ENCODE peak calls at places on chromosomes 11 and 22, in nine cellular contexts. K, Z, U, S, V, B, M, X and T are unnamed samples.

GRCh38 chr22:26610072-26610958 is 7.5 kb downstream of the CRYBB1 start:
- DNase-seq in K (peak), Z (no peak), U (no peak), S (peak), V (no peak), B (peak), M (peak), X (peak), T (no peak)

GRCh38 chr11:57157624-57158023 is 24.1 kb upstream of the LRRC55 start:
- DNase-seq in K (no peak), Z (no peak), U (no peak), S (no peak), V (no peak), B (no peak), M (no peak), X (no peak), T (no peak)

GRCh38 chr11:60937144-60937527 is 12.9 kb downstream of the TMEM132A start:
- DNase-seq in K (no peak), Z (no peak), U (no peak), S (no peak), V (peak), B (peak), M (no peak), X (no peak), T (no peak)

GRCh38 chr22:46596819-46597218 is 23.4 kb upstream of the GRAMD4 start:
- DNase-seq in K (no peak), Z (no peak), U (no peak), S (peak), V (peak), B (no peak), M (no peak), X (no peak), T (no peak)

GRCh38 chr22:46123694-46124382 is 26.5 kb upstream of the PPARA start:
- DNase-seq in K (no peak), Z (no peak), U (peak), S (no peak), V (no peak), B (no peak), M (no peak), X (no peak), T (no peak)

GRCh38 chr22:41906822-41907221 is 8.1 kb downstream of the SHISA8 start:
- DNase-seq in K (no peak), Z (no peak), U (no peak), S (no peak), V (no peak), B (no peak), M (no peak), X (no peak), T (no peak)

GRCh38 chr22:21697866-21698265 is 32.1 kb downstream of the PPIL2 start:
- DNase-seq in K (no peak), Z (no peak), U (no peak), S (no peak), V (no peak), B (no peak), M (no peak), X (no peak), T (no peak)

GRCh38 chr11:95082576-95083001 is 7.1 kb upstream of the ENDOD1 start:
- DNase-seq in K (no peak), Z (no peak), U (no peak), S (no peak), V (no peak), B (no peak), M (no peak), X (no peak), T (no peak)

GRCh38 chr11:36219996-36220395 is 69.2 kb downstream of the COMMD9 start:
- DNase-seq in K (no peak), Z (no peak), U (no peak), S (no peak), V (no peak), B (no peak), M (no peak), X (no peak), T (no peak)

GRCh38 chr11:118046051-118046963 is 30.6 kb upstream of the TMPRSS4 start:
- DNase-seq in K (peak), Z (no peak), U (no peak), S (no peak), V (no peak), B (no peak), M (peak), X (no peak), T (no peak)

GRCh38 chr11:116535954-116536353 is 236.8 kb downstream of the BUD13 start:
- DNase-seq in K (no peak), Z (no peak), U (no peak), S (peak), V (no peak), B (no peak), M (no peak), X (no peak), T (peak)

GRCh38 chr22:49667236-49667635 is 160.4 kb downstream of the BRD1 start:
- DNase-seq in K (no peak), Z (no peak), U (no peak), S (peak), V (no peak), B (peak), M (no peak), X (no peak), T (peak)

GRCh38 chr11:71940561-71941219 is 11.8 kb downstream of the RNF121 start:
- DNase-seq in K (no peak), Z (no peak), U (no peak), S (no peak), V (no peak), B (no peak), M (no peak), X (peak), T (no peak)

GRCh38 chr11:129237880-129238638 is 45.9 kb upstream of the ARHGAP32 start:
- DNase-seq in K (no peak), Z (no peak), U (no peak), S (no peak), V (no peak), B (no peak), M (peak), X (no peak), T (no peak)

GRCh38 chr11:107752508-107752907 is 40.7 kb upstream of the SLN start:
- DNase-seq in K (no peak), Z (no peak), U (no peak), S (no peak), V (no peak), B (no peak), M (no peak), X (no peak), T (no peak)

GRCh38 chr11:76415073-76415472 is 29.7 kb upstream of the EMSY start:
- DNase-seq in K (no peak), Z (no peak), U (no peak), S (no peak), V (no peak), B (no peak), M (no peak), X (no peak), T (no peak)

GRCh38 chr11:70324354-70325115 is 54.0 kb downstream of the PPFIA1 start:
- DNase-seq in K (peak), Z (no peak), U (no peak), S (no peak), V (no peak), B (no peak), M (peak), X (peak), T (no peak)

GRCh38 chr11:84524422-84525051 is 1102.6 kb downstream of the DLG2 start:
- DNase-seq in K (peak), Z (no peak), U (no peak), S (no peak), V (no peak), B (no peak), M (no peak), X (peak), T (no peak)

GRCh38 chr11:12149672-12150225 is 39.4 kb downstream of the MICAL2 start:
- DNase-seq in K (peak), Z (no peak), U (no peak), S (no peak), V (no peak), B (no peak), M (no peak), X (peak), T (no peak)

GRCh38 chr22:37229012-37229804 is 14.9 kb downstream of the RAC2 start:
- DNase-seq in K (no peak), Z (no peak), U (no peak), S (peak), V (no peak), B (no peak), M (no peak), X (peak), T (no peak)

GRCh38 chr11:30125461-30125860 is 105.4 kb upstream of the FSHB start:
- DNase-seq in K (no peak), Z (no peak), U (no peak), S (no peak), V (no peak), B (peak), M (no peak), X (no peak), T (no peak)

GRCh38 chr22:50529416-50530279 is at the start of gene TYMP:
- DNase-seq in K (peak), Z (no peak), U (no peak), S (peak), V (peak), B (peak), M (peak), X (no peak), T (peak)

GRCh38 chr11:2530131-2530854 is 85.5 kb downstream of the KCNQ1 start:
- DNase-seq in K (no peak), Z (no peak), U (peak), S (peak), V (no peak), B (no peak), M (no peak), X (no peak), T (peak)

GRCh38 chr11:128488471-128488870 is 98.9 kb downstream of the ETS1 start:
- DNase-seq in K (no peak), Z (no peak), U (no peak), S (no peak), V (no peak), B (no peak), M (no peak), X (peak), T (no peak)

GRCh38 chr11:121235057-121235456 is 57.5 kb upstream of the SC5D start:
- DNase-seq in K (no peak), Z (no peak), U (no peak), S (no peak), V (no peak), B (no peak), M (no peak), X (no peak), T (no peak)

GRCh38 chr11:112599861-112600533 is 339.3 kb upstream of the PLET1 start:
- DNase-seq in K (no peak), Z (no peak), U (no peak), S (no peak), V (no peak), B (no peak), M (no peak), X (no peak), T (no peak)

GRCh38 chr22:42905217-42905616 is 48.1 kb upstream of the ARFGAP3 start:
- DNase-seq in K (no peak), Z (no peak), U (no peak), S (no peak), V (no peak), B (no peak), M (no peak), X (no peak), T (no peak)

GRCh38 chr11:107916671-107917241 is 11.5 kb upstream of the RAB39A start:
- DNase-seq in K (peak), Z (peak), U (no peak), S (no peak), V (no peak), B (no peak), M (no peak), X (peak), T (no peak)

GRCh38 chr11:118912742-118913410 is 12.8 kb downstream of the BCL9L start:
- DNase-seq in K (no peak), Z (no peak), U (no peak), S (no peak), V (peak), B (no peak), M (peak), X (no peak), T (no peak)

GRCh38 chr11:112785104-112785503 is 176.1 kb upstream of the NCAM1 start:
- DNase-seq in K (no peak), Z (no peak), U (no peak), S (no peak), V (no peak), B (no peak), M (no peak), X (no peak), T (no peak)

GRCh38 chr11:119316017-119316728 is 757 bp downstream of the MCAM start:
- DNase-seq in K (no peak), Z (no peak), U (peak), S (peak), V (no peak), B (peak), M (no peak), X (no peak), T (peak)

GRCh38 chr22:42800731-42801536 is 56.1 kb downstream of the ARFGAP3 start:
- DNase-seq in K (no peak), Z (no peak), U (no peak), S (no peak), V (no peak), B (no peak), M (no peak), X (no peak), T (no peak)

GRCh38 chr22:49564054-49564453 is 263.6 kb downstream of the BRD1 start:
- DNase-seq in K (no peak), Z (no peak), U (peak), S (no peak), V (peak), B (no peak), M (no peak), X (no peak), T (peak)

GRCh38 chr11:223921-224320 is 12.2 kb downstream of the SIRT3 start:
- DNase-seq in K (no peak), Z (no peak), U (no peak), S (peak), V (no peak), B (no peak), M (no peak), X (no peak), T (peak)

GRCh38 chr22:26461188-26461810 is 22.3 kb downstream of the HPS4 start:
- DNase-seq in K (peak), Z (peak), U (peak), S (peak), V (no peak), B (peak), M (no peak), X (peak), T (no peak)

GRCh38 chr22:36010913-36011312 is 17.7 kb downstream of the RBFOX2 start:
- DNase-seq in K (no peak), Z (no peak), U (no peak), S (no peak), V (no peak), B (no peak), M (no peak), X (peak), T (no peak)

GRCh38 chr22:23478175-23478574 is 101.9 kb downstream of the IGLL1 start:
- DNase-seq in K (no peak), Z (no peak), U (no peak), S (no peak), V (no peak), B (no peak), M (no peak), X (peak), T (no peak)

GRCh38 chr11:75288846-75289760 is 48.5 kb downstream of the TPBGL start:
- DNase-seq in K (no peak), Z (no peak), U (no peak), S (no peak), V (no peak), B (no peak), M (no peak), X (no peak), T (no peak)

GRCh38 chr11:48104562-48104924 is 112.1 kb upstream of the OR4B1 start:
- DNase-seq in K (no peak), Z (no peak), U (no peak), S (no peak), V (no peak), B (no peak), M (no peak), X (no peak), T (no peak)

DNA sequence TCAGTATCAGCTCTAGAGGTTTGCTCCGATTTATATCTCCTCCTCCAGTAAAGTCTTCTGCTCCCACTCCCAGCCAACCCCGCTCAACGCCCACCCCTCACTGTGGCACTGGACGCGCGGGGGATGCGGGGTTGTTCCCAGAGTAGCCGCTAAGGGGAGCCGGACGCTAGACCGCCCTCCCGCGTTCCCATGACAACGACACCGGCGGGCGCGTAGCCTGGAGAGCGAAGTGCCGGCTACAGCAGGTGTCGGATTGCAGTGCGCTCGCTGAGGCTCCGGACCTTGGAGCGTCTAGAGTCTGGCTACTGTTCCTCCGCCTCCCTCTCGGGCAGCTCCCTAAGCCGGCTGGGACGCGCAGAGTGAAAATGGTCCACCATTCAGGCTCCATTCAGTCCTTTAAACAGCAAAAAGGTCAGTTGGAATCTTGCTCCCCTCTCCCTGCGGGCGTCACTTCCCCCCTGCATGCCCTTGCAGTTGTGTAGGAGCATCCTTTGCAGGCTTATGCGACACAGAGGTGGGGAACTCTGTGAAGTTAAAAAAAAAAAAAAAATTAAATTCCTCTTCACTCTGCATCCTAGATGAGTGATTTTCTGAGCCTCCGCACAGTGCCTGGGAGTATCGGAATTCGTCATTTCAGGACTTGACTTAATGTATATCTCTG is at the start of gene ANO3:
- DNase-seq in K (peak), Z (peak), U (peak), S (peak), V (peak), B (peak), M (peak), X (peak), T (peak)
- TF ChIP-seq CTCF in K (peak), Z (peak), U (no peak), S (peak), V (no peak), B (no peak), M (peak), X (peak), T (no peak)

DNA sequence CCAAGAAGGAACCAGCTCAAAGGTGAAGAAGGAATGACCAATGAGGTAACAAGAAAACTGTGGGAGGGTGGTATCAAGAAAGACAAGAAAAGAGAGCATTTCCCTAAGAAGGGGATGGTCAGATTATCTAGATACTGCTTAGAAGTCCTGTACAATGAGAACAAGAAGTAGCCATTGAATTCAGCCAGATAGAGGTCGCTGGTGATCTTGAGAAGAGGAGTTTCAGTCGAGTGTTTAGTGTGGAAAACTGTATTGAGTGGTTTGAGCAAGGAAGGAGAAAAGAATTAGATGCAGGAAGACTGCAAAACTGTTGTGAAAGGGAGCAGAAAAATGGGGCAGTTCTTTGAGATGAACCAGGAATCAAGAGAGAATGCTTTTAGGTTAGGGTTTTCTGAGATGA is 74.6 kb upstream of the FAT3 start:
- DNase-seq in K (no peak), Z (no peak), U (no peak), S (no peak), V (no peak), B (no peak), M (no peak), X (no peak), T (no peak)
- TF ChIP-seq CTCF in K (no peak), Z (no peak), U (no peak), S (no peak), V (no peak), B (no peak), M (no peak), X (no peak), T (no peak)

GRCh38 chr22:24894998-24895397 is 51.5 kb downstream of the LHFPL7 start:
- DNase-seq in K (no peak), Z (peak), U (peak), S (peak), V (peak), B (peak), M (no peak), X (peak), T (peak)
- TF ChIP-seq CTCF in K (no peak), Z (no peak), U (no peak), S (no peak), V (no peak), B (no peak), M (no peak), X (no peak), T (no peak)

GRCh38 chr11:18590573-18590972 is 2.0 kb upstream of the UEVLD start:
- DNase-seq in K (no peak), Z (no peak), U (no peak), S (no peak), V (no peak), B (no peak), M (no peak), X (peak), T (no peak)

GRCh38 chr11:18588297-18589252 is at the start of gene UEVLD:
- DNase-seq in K (peak), Z (peak), U (peak), S (peak), V (peak), B (peak), M (peak), X (peak), T (peak)
- TF ChIP-seq CTCF in K (no peak), Z (no peak), U (peak), S (no peak), V (no peak), B (no peak), M (no peak), X (no peak), T (no peak)

GRCh38 chr11:9825315-9825714 is 161.4 kb downstream of the SWAP70 start:
- DNase-seq in K (no peak), Z (no peak), U (no peak), S (no peak), V (no peak), B (no peak), M (no peak), X (no peak), T (no peak)
- TF ChIP-seq CTCF in K (no peak), Z (no peak), U (no peak), S (no peak), V (no peak), B (no peak), M (no peak), X (no peak), T (no peak)

GRCh38 chr22:20013382-20013871 is 3.2 kb downstream of the ARVCF start:
- DNase-seq in K (peak), Z (peak), U (peak), S (peak), V (peak), B (peak), M (no peak), X (peak), T (peak)
- TF ChIP-seq CTCF in K (peak), Z (peak), U (peak), S (peak), V (peak), B (peak), M (peak), X (peak), T (peak)

GRCh38 chr11:62431171-62431895 is 12.5 kb downstream of the SCGB1A1 start:
- DNase-seq in K (no peak), Z (no peak), U (no peak), S (no peak), V (no peak), B (no peak), M (no peak), X (peak), T (no peak)
- TF ChIP-seq CTCF in K (no peak), Z (no peak), U (no peak), S (no peak), V (no peak), B (no peak), M (no peak), X (no peak), T (no peak)